ENCODE peak calls at places on chromosome 11, in ten cellular contexts. C, W, X, E, I, B, N, G, P and Y are unnamed samples.
A peak's percentile ranks its signal among the peaks of the same experiment; 100 is the strongest.

GRCh38 chr11:22920939-22921565 is 60.8 kb upstream of the CCDC179 start:
- DNase-seq in W (no peak), I (no peak), B (peak; percentile 72), G (no peak), C (peak; percentile 37), N (peak; percentile 26), X (no peak), E (peak; percentile 60), P (peak; percentile 5), Y (no peak)

GRCh38 chr11:85098996-85099395 is 528.1 kb downstream of the DLG2 start:
- DNase-seq in X (no peak), B (no peak), E (peak; percentile 4), W (no peak), C (no peak), P (no peak), N (no peak), I (no peak), G (no peak), Y (no peak)

GRCh38 chr11:93623179-93623578 is 38.3 kb upstream of the CEP295 start:
- DNase-seq in E (peak; percentile 42), I (no peak), P (no peak), C (no peak), G (no peak), N (no peak), W (no peak), X (no peak), B (peak; percentile 87), Y (no peak)

GRCh38 chr11:134258577-134258976 is 5.2 kb downstream of the ACAD8 start:
- DNase-seq in G (peak; percentile 53), W (no peak), E (no peak), I (no peak), P (no peak), C (no peak), X (no peak), N (no peak), B (no peak), Y (no peak)

GRCh38 chr11:62400760-62401159 is 18.1 kb upstream of the SCGB1A1 start:
- DNase-seq in W (no peak), E (peak; percentile 42), B (no peak), X (no peak), G (peak; percentile 63), N (no peak), I (peak; percentile 90), P (no peak), C (no peak), Y (peak; percentile 84)

GRCh38 chr11:58494096-58494495 is 13.8 kb downstream of the OR5B21 start:
- DNase-seq in I (no peak), C (no peak), B (no peak), E (no peak), P (no peak), G (no peak), X (no peak), N (no peak), W (no peak), Y (no peak)

GRCh38 chr11:20158597-20159257 is 1.5 kb downstream of the DBX1 start:
- DNase-seq in W (no peak), I (peak; percentile 60), P (no peak), C (peak; percentile 6), E (peak; percentile 92), N (peak; percentile 88), B (peak; percentile 94), X (no peak), G (peak; percentile 45), Y (peak; percentile 63)

GRCh38 chr11:134411887-134412507 is at the start of gene B3GAT1:
- DNase-seq in I (no peak), X (no peak), P (no peak), N (no peak), C (no peak), B (peak; percentile 71), G (no peak), E (peak; percentile 29), W (no peak), Y (no peak)

GRCh38 chr11:96194571-96194970 is 148.4 kb downstream of the MAML2 start:
- DNase-seq in G (no peak), X (no peak), W (no peak), B (no peak), I (no peak), E (no peak), C (no peak), N (no peak), P (no peak), Y (no peak)
- H3K4me1 ChIP-seq in G (peaks cover 43% of the 10 kb centered on the region), X (peaks cover 52% of the 10 kb centered on the region), W (peaks cover 58% of the 10 kb centered on the region), B (peaks cover 12% of the 10 kb centered on the region), I (no peaks in the 10 kb centered on the region), E (no peaks in the 10 kb centered on the region), C (peaks cover 9% of the 10 kb centered on the region), N (peaks cover 41% of the 10 kb centered on the region), P (peaks cover 57% of the 10 kb centered on the region), Y (peaks cover 3% of the 10 kb centered on the region)

GRCh38 chr11:75154646-75155569 is 4.0 kb downstream of the SLCO2B1 start:
- DNase-seq in W (no peak), G (no peak), N (no peak), B (no peak), X (no peak), C (no peak), I (no peak), P (no peak), E (no peak), Y (peak; percentile 48)

GRCh38 chr11:75158241-75158640 is 7.3 kb downstream of the SLCO2B1 start:
- DNase-seq in I (no peak), X (no peak), P (no peak), W (no peak), N (no peak), B (no peak), C (no peak), E (no peak), G (no peak), Y (no peak)

GRCh38 chr11:75159081-75159953 is 8.4 kb downstream of the SLCO2B1 start:
- DNase-seq in W (no peak), N (no peak), X (no peak), I (no peak), C (peak; percentile 85), B (peak; percentile 74), G (no peak), P (no peak), E (no peak), Y (no peak)

GRCh38 chr11:75152651-75153553 is 2.0 kb downstream of the SLCO2B1 start:
- DNase-seq in I (no peak), X (no peak), B (no peak), E (no peak), C (no peak), W (no peak), G (no peak), P (no peak), N (no peak), Y (no peak)

GRCh38 chr11:75155570-75156422 is 4.9 kb downstream of the SLCO2B1 start:
- DNase-seq in W (no peak), G (no peak), C (peak; percentile 97), X (no peak), E (no peak), I (no peak), P (no peak), N (no peak), B (no peak), Y (no peak)
- H3K4me1 ChIP-seq in W (no peaks in the 10 kb centered on the region), G (peaks cover 62% of the 10 kb centered on the region), C (peaks cover 100% of the 10 kb centered on the region), X (no peaks in the 10 kb centered on the region), E (no peaks in the 10 kb centered on the region), I (peaks cover 5% of the 10 kb centered on the region), P (no peaks in the 10 kb centered on the region), N (peaks cover 4% of the 10 kb centered on the region), B (peaks cover 15% of the 10 kb centered on the region), Y (no peaks in the 10 kb centered on the region)

GRCh38 chr11:65641233-65642013 is 3.5 kb downstream of the SIPA1 start:
- DNase-seq in N (no peak), P (no peak), I (no peak), E (no peak), X (no peak), B (no peak), W (no peak), C (no peak), G (no peak), Y (no peak)

GRCh38 chr11:65643971-65644370 is 6.1 kb downstream of the SIPA1 start:
- DNase-seq in G (no peak), N (no peak), P (no peak), I (no peak), E (no peak), B (peak; percentile 79), C (no peak), X (no peak), W (no peak), Y (no peak)

GRCh38 chr11:65639623-65640482 is 2.0 kb downstream of the SIPA1 start:
- DNase-seq in G (no peak), N (no peak), I (no peak), P (peak; percentile 89), E (no peak), W (peak; percentile 81), B (no peak), X (peak; percentile 95), C (no peak), Y (no peak)

GRCh38 chr11:65640483-65641207 is 2.7 kb downstream of the SIPA1 start:
- DNase-seq in G (peak; percentile 79), I (no peak), X (peak; percentile 57), P (peak; percentile 43), B (no peak), E (no peak), C (no peak), W (peak; percentile 73), N (no peak), Y (no peak)

DNA sequence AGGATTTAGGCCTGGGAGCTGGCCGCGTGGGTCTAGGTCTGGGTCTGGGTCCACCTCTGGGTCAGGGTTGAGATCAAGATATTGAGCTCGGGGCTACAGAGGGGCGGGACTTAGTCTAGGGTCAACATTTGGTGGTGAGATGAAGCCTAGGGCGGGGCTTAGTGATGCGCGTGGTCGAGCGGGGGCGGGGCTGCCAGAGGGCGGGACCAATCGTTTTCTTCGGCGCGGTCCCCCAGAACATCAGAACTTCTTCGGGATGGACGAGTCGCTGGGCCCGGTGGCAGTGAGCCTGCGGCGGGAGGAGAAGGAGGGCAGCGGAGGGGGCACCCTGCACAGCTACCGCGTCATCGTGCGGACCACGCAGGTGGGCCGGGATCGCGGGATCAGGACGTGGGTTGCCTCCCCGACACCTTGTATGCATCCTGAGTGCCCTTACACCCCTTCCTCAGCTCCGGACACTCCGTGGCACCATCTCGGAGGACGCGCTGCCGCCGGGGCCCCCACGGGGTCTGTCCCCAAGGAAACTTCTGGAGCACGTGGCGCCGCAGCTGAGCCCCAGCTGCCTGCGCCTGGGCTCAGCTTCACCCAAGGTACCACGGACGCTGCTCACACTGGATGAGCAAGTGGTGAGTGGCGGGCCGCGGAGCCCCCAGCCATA is 4.2 kb downstream of the SIPA1 start:
- DNase-seq in E (peak; percentile 36), N (peak; percentile 33), C (no peak), I (no peak), X (no peak), P (no peak), G (no peak), B (peak; percentile 93), W (no peak), Y (no peak)
- H3K4me1 ChIP-seq in E (peaks cover 10% of the 10 kb centered on the region), N (peaks cover 12% of the 10 kb centered on the region), C (peaks cover 37% of the 10 kb centered on the region), I (peaks cover 2% of the 10 kb centered on the region), X (peaks cover 61% of the 10 kb centered on the region), P (peaks cover 59% of the 10 kb centered on the region), G (peaks cover 57% of the 10 kb centered on the region), B (no peaks in the 10 kb centered on the region), W (peaks cover 58% of the 10 kb centered on the region), Y (peaks cover 6% of the 10 kb centered on the region)

GRCh38 chr11:67355794-67356550 is 2.6 kb upstream of the POLD4 start:
- DNase-seq in I (no peak), X (no peak), N (no peak), C (no peak), W (no peak), B (no peak), P (no peak), G (no peak), E (no peak), Y (peak; percentile 30)

GRCh38 chr11:67356867-67357561 is 3.7 kb upstream of the POLD4 start:
- DNase-seq in X (peak; percentile 64), I (peak; percentile 59), N (peak; percentile 77), C (peak; percentile 76), W (peak; percentile 80), P (peak; percentile 67), E (peak; percentile 83), G (peak; percentile 83), B (peak; percentile 92), Y (peak; percentile 79)

GRCh38 chr11:67357831-67358555 is 4.6 kb upstream of the POLD4 start:
- DNase-seq in N (no peak), X (no peak), P (no peak), B (no peak), E (no peak), W (no peak), G (no peak), C (no peak), I (no peak), Y (no peak)

GRCh38 chr11:67355023-67355793 is 1.9 kb upstream of the POLD4 start:
- DNase-seq in X (no peak), P (no peak), E (no peak), N (no peak), B (no peak), G (no peak), I (no peak), C (no peak), W (no peak), Y (no peak)

DNA sequence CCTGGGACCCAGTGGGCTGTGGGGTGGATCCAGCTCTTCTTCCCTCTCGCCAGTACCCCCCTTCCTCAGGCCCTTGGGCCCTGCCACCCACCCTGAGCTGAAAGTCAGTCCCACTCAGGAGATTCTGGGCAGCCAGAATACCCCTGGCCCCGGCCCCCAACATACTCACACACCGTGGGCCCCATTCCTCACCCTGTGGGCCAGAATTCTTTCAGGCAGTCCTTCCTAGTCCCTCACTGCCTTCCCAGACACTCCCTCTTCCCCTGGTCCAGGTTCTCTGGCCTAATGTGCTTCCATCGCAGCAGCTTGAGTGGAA is 3.2 kb upstream of the POLD4 start:
- DNase-seq in W (no peak), N (no peak), E (no peak), B (no peak), C (no peak), I (no peak), X (no peak), G (no peak), P (no peak), Y (no peak)
- H3K4me1 ChIP-seq in W (peaks cover 32% of the 10 kb centered on the region), N (peaks cover 24% of the 10 kb centered on the region), E (peaks cover 10% of the 10 kb centered on the region), B (peaks cover 35% of the 10 kb centered on the region), C (peaks cover 46% of the 10 kb centered on the region), I (peaks cover 23% of the 10 kb centered on the region), X (peaks cover 41% of the 10 kb centered on the region), G (peaks cover 59% of the 10 kb centered on the region), P (peaks cover 20% of the 10 kb centered on the region), Y (peaks cover 17% of the 10 kb centered on the region)